ENCODE peak calls at places on chromosomes 12 and 14, in seven cellular contexts. D is tibial nerve, Y is K562, C is ovary, U is HepG2, W is suprapubic skin, A is SK-N-SH. L is an unnamed sample.

GRCh38 chr12:89417246-89417977 is 65.1 kb upstream of the DUSP6 start:
- DNase-seq in C (no peak), Y (no peak), W (no peak), D (no peak), U (no peak), A (no peak), L (no peak)

GRCh38 chr12:107684029-107684790 is 1.4 kb upstream of the PWP1 start:
- DNase-seq in A (no peak), D (no peak), U (no peak), Y (no peak), W (no peak), C (no peak), L (no peak)

GRCh38 chr14:66965831-66966230 is 223.4 kb upstream of the GARIN2 start:
- DNase-seq in W (no peak), A (no peak), U (no peak), C (no peak), Y (no peak), D (no peak), L (no peak)

GRCh38 chr12:49129332-49130150 is 1.7 kb downstream of the TUBA1B start:
- DNase-seq in A (no peak), C (no peak), D (no peak), U (no peak), Y (no peak), W (no peak), L (no peak)

GRCh38 chr12:103930787-103931536 is 752 bp downstream of the HSP90B1 start:
- DNase-seq in D (no peak), W (peak), U (peak), A (no peak), Y (peak), C (peak), L (peak)

GRCh38 chr12:104599272-104599984 is 142.7 kb downstream of the CHST11 start:
- DNase-seq in A (no peak), U (no peak), W (no peak), C (no peak), D (no peak), Y (no peak), L (no peak)

GRCh38 chr12:132555686-132556085 is 54.7 kb downstream of the LRCOL1 start:
- DNase-seq in D (no peak), W (no peak), Y (no peak), C (no peak), A (no peak), U (no peak), L (peak)

GRCh38 chr14:22276913-22277816 is 311.9 kb downstream of the DAD1 start:
- DNase-seq in C (no peak), Y (peak), U (peak), D (no peak), A (peak), W (no peak), L (no peak)

GRCh38 chr14:31787377-31787776 is 226.2 kb downstream of the NUBPL start:
- DNase-seq in A (no peak), W (no peak), U (peak), D (no peak), Y (peak), C (no peak), L (no peak)

GRCh38 chr12:114045333-114045732 is 79.2 kb upstream of the RBM19 start:
- DNase-seq in D (no peak), C (no peak), U (no peak), W (no peak), Y (no peak), A (no peak), L (no peak)

GRCh38 chr12:14995583-14996425 is 23.0 kb downstream of the PDE6H start:
- DNase-seq in C (no peak), D (no peak), W (no peak), A (peak), U (peak), Y (peak), L (no peak)

GRCh38 chr12:64714551-64714968 is 44.6 kb downstream of the GNS start:
- DNase-seq in W (no peak), D (no peak), A (no peak), C (no peak), Y (no peak), U (no peak), L (peak)

GRCh38 chr12:96106137-96106536 is 70.8 kb upstream of the LTA4H start:
- DNase-seq in Y (no peak), A (no peak), C (no peak), U (peak), W (no peak), D (no peak), L (no peak)

GRCh38 chr14:59333668-59334067 is 131.5 kb downstream of the GPR135 start:
- DNase-seq in W (no peak), U (peak), Y (no peak), D (no peak), C (no peak), A (no peak), L (no peak)

GRCh38 chr12:10940389-10940788 is 1.3 kb upstream of the TAS2R14 start:
- DNase-seq in D (no peak), W (no peak), C (no peak), Y (no peak), A (no peak), U (peak), L (no peak)

GRCh38 chr12:113208041-113208934 is 13.0 kb upstream of the TPCN1 start:
- DNase-seq in W (no peak), Y (no peak), D (no peak), C (no peak), U (no peak), A (no peak), L (peak)

GRCh38 chr12:74602881-74603523 is 65.4 kb downstream of the ATXN7L3B start:
- DNase-seq in A (no peak), W (no peak), Y (no peak), U (no peak), D (no peak), C (no peak), L (no peak)

GRCh38 chr12:75478395-75478794 is 2.2 kb upstream of the GLIPR1 start:
- DNase-seq in D (no peak), Y (no peak), W (no peak), A (no peak), C (no peak), U (no peak), L (no peak)

GRCh38 chr14:37230551-37231194 is 32.9 kb downstream of the MIPOL1 start:
- DNase-seq in U (peak), A (peak), D (no peak), C (no peak), Y (peak), W (no peak), L (no peak)

DNA sequence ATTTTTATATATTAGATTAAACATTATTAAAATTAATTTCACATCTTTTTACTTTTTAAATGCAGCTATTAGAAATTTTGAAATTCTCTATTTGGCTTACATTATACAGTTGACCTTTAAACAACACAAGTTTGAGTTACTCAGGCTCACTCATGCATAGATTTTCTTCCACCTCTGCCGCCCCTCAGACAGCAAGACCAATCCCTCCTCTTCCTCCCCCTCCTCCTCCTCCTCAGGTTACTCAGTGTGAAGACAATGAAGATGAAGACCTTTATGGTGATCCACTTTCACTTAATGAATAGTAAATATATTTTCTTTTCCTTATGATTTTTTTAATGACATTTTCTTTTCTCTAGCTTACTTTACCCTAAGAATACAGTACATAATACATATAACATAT is 136.2 kb downstream of the LLPH start:
- DNase-seq in U (no peak), D (no peak), C (no peak), W (no peak), A (no peak), Y (no peak), L (no peak)
- TF ChIP-seq EP300 in U (no peak), D (no peak), C (no peak), W (no peak), A (no peak), Y (no peak), L (no peak)

GRCh38 chr14:91418387-91419043 is 895 bp upstream of the CCDC88C start:
- DNase-seq in U (peak), A (peak), W (peak), D (peak), Y (peak), C (peak), L (peak)

GRCh38 chr14:91416744-91417133 is 881 bp downstream of the CCDC88C start:
- DNase-seq in U (no peak), W (no peak), Y (peak), D (no peak), A (no peak), C (no peak), L (no peak)

GRCh38 chr14:91419044-91419397 is 1.4 kb upstream of the CCDC88C start:
- DNase-seq in Y (no peak), C (no peak), W (no peak), U (no peak), D (no peak), A (no peak), L (no peak)

GRCh38 chr14:91417134-91417982 is at the start of gene CCDC88C:
- DNase-seq in D (no peak), W (peak), A (peak), Y (peak), C (no peak), U (peak), L (peak)

GRCh38 chr14:91417983-91418386 is 365 bp upstream of the CCDC88C start:
- DNase-seq in D (no peak), A (peak), W (no peak), U (peak), C (no peak), Y (peak), L (peak)
- TF ChIP-seq CTCF in D (no peak), A (no peak), W (no peak), U (no peak), C (no peak), Y (no peak), L (peak)

DNA sequence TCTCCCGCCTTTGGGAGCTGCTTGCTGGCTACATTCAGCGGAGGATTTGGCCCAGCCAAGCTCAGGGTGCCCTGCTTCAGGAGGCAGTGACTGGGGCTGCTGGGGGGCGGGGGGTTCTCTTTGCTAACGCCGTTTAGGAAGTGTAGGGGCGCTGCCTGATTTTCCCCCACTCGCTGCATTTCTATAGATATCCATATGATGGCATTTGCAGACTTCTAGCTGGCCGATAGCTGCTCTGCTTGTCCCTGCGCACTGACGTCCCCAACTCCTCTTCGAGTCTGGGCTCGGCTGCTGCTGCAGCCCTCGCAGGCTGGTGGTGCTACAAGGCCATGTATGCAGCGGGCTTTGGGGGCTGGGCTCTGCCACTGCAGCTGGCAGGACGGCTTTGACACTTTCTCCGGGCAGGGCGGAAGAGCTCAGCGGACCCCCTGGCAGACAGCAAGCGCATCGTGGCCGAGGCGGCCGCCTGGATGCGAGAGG is 3.1 kb downstream of the LRFN5 start:
- DNase-seq in C (peak), D (no peak), A (peak), U (no peak), W (peak), Y (no peak), L (no peak)
- TF ChIP-seq EP300 in C (no peak), D (peak), A (no peak), U (no peak), W (no peak), Y (no peak), L (no peak)

GRCh38 chr12:56565510-56566101 is 44.0 kb downstream of the RBMS2 start:
- DNase-seq in Y (peak), A (no peak), C (peak), D (peak), U (peak), W (peak), L (peak)
- TF ChIP-seq CTCF in Y (no peak), A (no peak), C (no peak), D (no peak), U (peak), W (no peak), L (no peak)

DNA sequence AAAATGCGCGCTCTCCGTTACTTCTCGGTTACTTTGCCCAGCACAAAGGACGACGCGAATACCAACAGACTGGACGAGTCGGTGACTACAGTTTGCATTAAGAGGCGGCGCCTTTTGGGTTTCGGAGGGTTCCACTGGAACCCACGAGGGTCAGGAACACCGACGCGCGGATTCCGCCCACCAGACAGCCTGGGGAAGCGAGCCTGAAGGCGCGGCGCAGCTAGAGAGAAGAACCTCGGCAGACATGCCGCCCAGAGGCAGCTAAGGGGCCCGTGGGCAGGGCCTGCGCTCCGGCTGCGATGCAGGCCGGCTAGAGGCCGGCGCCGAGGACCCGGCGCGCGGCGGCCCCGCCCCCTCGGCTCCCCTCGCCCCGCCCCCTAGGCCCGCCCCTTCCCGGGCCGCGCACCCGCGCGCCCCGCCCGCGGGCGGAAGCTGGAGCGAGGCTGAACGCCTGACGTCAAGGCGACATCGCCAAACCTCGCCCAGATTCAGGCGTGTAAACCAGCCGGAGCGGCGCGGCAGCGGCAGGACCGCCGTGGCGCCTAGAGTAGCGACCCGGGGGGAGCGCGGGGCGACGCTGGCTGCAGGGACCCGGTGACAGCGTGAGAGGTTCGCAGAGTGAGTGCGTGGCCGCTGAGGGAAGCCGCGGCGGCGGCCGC is at the start of gene RAP1B:
- DNase-seq in W (peak), A (peak), D (peak), Y (peak), C (peak), U (peak), L (peak)
- TF ChIP-seq EP300 in W (no peak), A (no peak), D (peak), Y (no peak), C (peak), U (no peak), L (no peak)

DNA sequence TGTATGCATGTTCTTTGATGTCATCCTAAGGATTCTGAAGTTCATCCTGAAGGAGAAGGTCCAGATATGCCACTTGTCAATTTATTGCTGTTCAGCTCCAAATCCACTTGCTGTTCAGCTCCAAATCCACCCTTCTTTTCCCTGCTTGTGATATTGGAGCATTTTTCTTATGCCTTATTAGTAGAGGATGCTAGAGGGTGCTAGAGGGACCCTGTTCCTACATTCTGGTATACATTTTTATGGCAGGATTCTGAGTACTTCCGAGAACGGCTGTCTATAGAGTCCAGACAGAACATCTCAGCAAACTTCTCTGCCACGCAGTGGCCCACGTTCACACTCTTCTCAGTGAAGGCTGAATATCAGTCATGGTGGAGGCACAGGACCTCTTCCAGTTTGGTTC is 406.7 kb downstream of the NOVA1 start:
- DNase-seq in A (no peak), Y (no peak), U (no peak), C (no peak), D (no peak), W (no peak), L (no peak)
- TF ChIP-seq CTCF in A (peak), Y (no peak), U (no peak), C (no peak), D (no peak), W (no peak), L (no peak)

L was measured in upper lobe of left lung.